ENCODE peak calls at places on chromosomes 6 and 20, in four cellular contexts. R, U, J and A are unnamed samples.

GRCh38 chr6:127053032-127053908 is 65.2 kb upstream of the RSPO3 start:
- DNase-seq in J (no peak), R (peak), U (no peak), A (no peak)

GRCh38 chr6:31478186-31478950 is 19.6 kb upstream of the MICB start:
- DNase-seq in R (no peak), J (no peak), U (no peak), A (no peak)

GRCh38 chr20:63070301-63070625 is 63.5 kb upstream of the BHLHE23 start:
- DNase-seq in J (no peak), R (no peak), U (no peak), A (no peak)

GRCh38 chr6:38957426-38957825 is 91.2 kb upstream of the GLP1R start:
- DNase-seq in U (no peak), J (no peak), R (no peak), A (no peak)

GRCh38 chr20:11716239-11716944 is 201.3 kb upstream of the BTBD3 start:
- DNase-seq in R (peak), U (no peak), J (no peak), A (peak)

GRCh38 chr6:87473419-87473903 is 687 bp downstream of the SLC35A1 start:
- DNase-seq in R (peak), J (peak), U (peak), A (no peak)

GRCh38 chr6:111841822-111842221 is 31.4 kb downstream of the FYN start:
- DNase-seq in J (no peak), U (no peak), R (no peak), A (no peak)

GRCh38 chr20:3471397-3472021 is 691 bp downstream of the ATRN start:
- DNase-seq in J (no peak), R (peak), U (no peak), A (no peak)

GRCh38 chr6:140744648-140745320 is 1370.3 kb upstream of the CITED2 start:
- DNase-seq in R (peak), U (no peak), J (no peak), A (no peak)

GRCh38 chr6:55980627-55981211 is 105.3 kb upstream of the BMP5 start:
- DNase-seq in J (no peak), U (no peak), R (peak), A (peak)

GRCh38 chr20:36744243-36744642 is 1.6 kb downstream of the NDRG3 start:
- DNase-seq in R (no peak), J (no peak), U (no peak), A (no peak)

GRCh38 chr6:60952500-60952899 is 1333.5 kb downstream of the KHDRBS2 start:
- DNase-seq in J (no peak), R (no peak), U (no peak), A (no peak)

GRCh38 chr6:46419576-46420002 is 71.7 kb downstream of the RCAN2 start:
- DNase-seq in J (peak), U (no peak), R (peak), A (peak)

GRCh38 chr6:168650686-168651085 is 209.7 kb downstream of the SMOC2 start:
- DNase-seq in U (no peak), J (no peak), R (no peak), A (no peak)

GRCh38 chr6:168416531-168416930 is 24.5 kb upstream of the SMOC2 start:
- DNase-seq in U (no peak), J (no peak), R (no peak), A (no peak)

GRCh38 chr6:40455686-40456389 is 131.3 kb downstream of the LRFN2 start:
- DNase-seq in R (no peak), J (no peak), U (no peak), A (no peak)

GRCh38 chr6:166341915-166342292 is 441 bp downstream of the SFT2D1 start:
- DNase-seq in R (no peak), U (no peak), J (no peak), A (peak)

GRCh38 chr20:56414842-56415765 is 3.0 kb downstream of the CASS4 start:
- DNase-seq in U (no peak), J (no peak), R (peak), A (no peak)

GRCh38 chr6:154791561-154792317 is 58.5 kb downstream of the SCAF8 start:
- DNase-seq in J (no peak), U (no peak), R (no peak), A (no peak)

DNA sequence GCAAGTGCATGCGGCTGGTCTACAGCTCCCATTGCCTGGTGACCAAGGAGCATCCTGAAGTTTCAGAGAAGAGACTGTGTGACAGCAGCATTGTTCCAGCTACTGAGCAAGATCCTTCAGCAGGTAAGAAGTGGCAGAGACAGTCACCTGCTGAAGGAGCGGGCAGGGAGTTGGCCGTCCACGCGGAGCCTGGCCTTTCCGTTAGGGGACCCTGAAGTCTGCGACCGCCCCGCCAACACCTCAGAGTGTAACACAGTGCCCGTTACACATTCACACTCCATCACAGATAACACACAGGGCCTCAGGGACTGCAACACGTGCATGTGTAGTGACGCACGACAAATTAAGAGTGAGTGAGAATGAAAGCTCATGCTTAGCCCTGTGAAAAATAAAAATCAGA is 94.1 kb downstream of the IRF4 start:
- DNase-seq in R (no peak), J (no peak), U (no peak), A (no peak)
- H3K27ac ChIP-seq in R (no peak), J (no peak), U (no peak), A (no peak)

GRCh38 chr6:160519603-160520042 is 144.5 kb downstream of the LPA start:
- DNase-seq in U (no peak), R (no peak), J (no peak), A (peak)
- H3K27ac ChIP-seq in U (no peak), R (no peak), J (no peak), A (no peak)

GRCh38 chr6:135920689-135921088 is 69.2 kb downstream of the PDE7B start:
- DNase-seq in R (no peak), U (no peak), J (no peak), A (no peak)

GRCh38 chr6:135919026-135919425 is 67.5 kb downstream of the PDE7B start:
- DNase-seq in J (no peak), R (no peak), U (no peak), A (no peak)

GRCh38 chr6:135922170-135922569 is 70.7 kb downstream of the PDE7B start:
- DNase-seq in U (no peak), R (peak), J (no peak), A (no peak)

GRCh38 chr6:135922746-135923145 is 71.2 kb downstream of the PDE7B start:
- DNase-seq in U (peak), J (no peak), R (no peak), A (no peak)

GRCh38 chr6:135921176-135921575 is 69.7 kb downstream of the PDE7B start:
- DNase-seq in J (no peak), R (no peak), U (no peak), A (no peak)
- H3K27ac ChIP-seq in J (no peak), R (no peak), U (no peak), A (no peak)

GRCh38 chr6:6592836-6593235 is 4.3 kb downstream of the LY86 start:
- DNase-seq in J (no peak), U (no peak), R (no peak), A (no peak)
- H3K27ac ChIP-seq in J (peak), U (peak), R (no peak), A (no peak)

GRCh38 chr6:43277643-43278523 is 20.2 kb upstream of the SLC22A7 start:
- DNase-seq in R (no peak), J (no peak), U (no peak), A (no peak)
- H3K27ac ChIP-seq in R (no peak), J (no peak), U (no peak), A (no peak)

DNA sequence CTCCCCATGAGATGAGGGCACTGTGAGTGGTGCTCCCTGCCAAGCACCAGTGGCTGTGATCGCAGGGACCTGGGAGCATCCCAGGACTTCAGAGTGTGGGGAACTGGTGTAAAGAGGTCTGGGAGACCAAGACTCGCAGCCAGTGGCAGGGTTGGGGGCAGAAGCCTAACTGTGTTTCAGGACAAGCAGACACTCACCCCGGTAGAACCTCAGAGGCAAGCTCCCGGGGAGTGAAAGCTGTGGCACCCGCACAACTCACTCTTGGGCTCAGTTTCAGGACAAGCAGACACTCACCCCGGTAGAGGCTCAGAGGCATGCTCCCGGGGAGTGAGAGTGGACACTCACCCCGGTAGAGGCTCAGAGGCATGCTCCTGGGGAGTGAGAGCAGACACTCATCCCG is 112.8 kb downstream of the ASXL1 start:
- DNase-seq in J (no peak), R (no peak), U (no peak), A (no peak)
- H3K27ac ChIP-seq in J (no peak), R (peak), U (peak), A (peak)

GRCh38 chr20:829531-829930 is 4.0 kb upstream of the FAM110A start:
- DNase-seq in J (no peak), R (no peak), U (no peak), A (peak)
- H3K27ac ChIP-seq in J (no peak), R (no peak), U (no peak), A (no peak)

DNA sequence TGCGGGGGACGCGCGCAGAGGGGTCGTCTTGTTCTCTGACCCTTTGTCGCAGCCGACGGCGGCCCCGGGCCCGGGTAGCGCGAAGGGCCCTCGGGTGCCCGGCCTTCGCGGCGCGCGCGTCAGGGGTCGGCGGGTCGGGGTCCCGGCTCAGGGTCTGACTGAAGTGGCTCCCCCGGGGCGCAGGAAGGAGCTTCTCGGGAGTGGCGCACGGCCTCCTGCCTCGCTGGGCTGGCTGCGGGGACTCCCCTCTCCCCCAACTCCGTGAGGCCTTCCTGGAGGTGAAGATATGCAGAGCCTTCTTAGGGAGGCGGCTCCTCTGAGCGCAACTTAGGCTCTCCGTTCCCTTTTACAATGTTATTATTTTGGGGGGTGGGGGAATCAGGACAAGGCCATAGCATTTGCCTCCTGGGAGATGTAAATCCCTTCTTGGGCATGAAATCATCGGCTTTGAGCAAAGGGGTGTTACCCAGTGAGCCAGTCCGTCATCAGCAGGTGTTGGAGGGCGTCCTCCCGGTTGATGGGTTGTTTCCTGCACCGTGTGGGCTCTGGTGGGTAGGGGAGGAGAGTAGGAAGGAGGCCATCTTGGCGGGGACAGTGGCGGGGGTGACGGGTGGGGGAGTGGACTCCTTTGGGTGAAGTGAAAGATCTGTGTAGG is 523 bp downstream of the CDS2 start:
- DNase-seq in R (peak), U (peak), J (peak), A (no peak)
- H3K27ac ChIP-seq in R (peak), U (peak), J (peak), A (peak)

GRCh38 chr20:54199721-54200176 is 8.1 kb upstream of the PFDN4 start:
- DNase-seq in U (peak), J (peak), R (peak), A (peak)

GRCh38 chr20:54199283-54199682 is 8.6 kb upstream of the PFDN4 start:
- DNase-seq in U (no peak), R (no peak), J (no peak), A (no peak)

GRCh38 chr20:54203281-54203680 is 4.6 kb upstream of the PFDN4 start:
- DNase-seq in U (no peak), R (no peak), J (no peak), A (no peak)

GRCh38 chr20:54201268-54201846 is 6.5 kb upstream of the PFDN4 start:
- DNase-seq in R (no peak), J (no peak), U (no peak), A (no peak)

GRCh38 chr20:54200487-54201267 is 7.2 kb upstream of the PFDN4 start:
- DNase-seq in R (no peak), U (no peak), J (no peak), A (peak)
- H3K27ac ChIP-seq in R (no peak), U (no peak), J (no peak), A (no peak)

DNA sequence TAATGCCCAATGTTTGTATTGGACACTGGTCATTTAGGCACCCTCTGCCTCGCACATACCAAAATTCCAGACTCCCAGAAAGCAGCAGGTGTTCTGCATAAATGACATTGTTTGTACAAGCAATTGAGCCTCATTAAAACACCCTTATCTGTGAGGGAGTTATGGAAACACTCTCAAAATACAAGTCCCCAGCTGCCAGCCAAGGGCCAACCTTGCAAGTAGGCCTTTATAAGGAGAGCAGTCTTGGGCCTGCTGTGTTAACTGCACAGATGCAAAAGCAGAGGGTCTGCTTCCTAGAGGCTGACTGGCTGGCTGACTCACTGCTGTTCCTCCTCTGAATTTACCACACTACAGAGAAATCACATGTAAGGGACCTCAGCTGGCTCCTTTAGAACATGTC is 150.4 kb upstream of the HMGN3 start:
- DNase-seq in R (no peak), U (no peak), J (no peak), A (no peak)
- H3K27ac ChIP-seq in R (no peak), U (no peak), J (no peak), A (no peak)